ENCODE peak calls at places on chromosomes 4 and X, in eight cellular contexts. B, Y, D, L, J, T, Z and I are unnamed samples.
A peak's percentile ranks its signal among the peaks of the same experiment; 100 is the strongest.

GRCh38 chr4:88097301-88097700 is 61.1 kb downstream of the ABCG2 start:
- DNase-seq in B (no peak), Y (no peak), D (peak; percentile 77), L (no peak), J (no peak), T (peak; percentile 27), Z (no peak), I (no peak)

GRCh38 chr4:81207793-81208192 is 7.2 kb downstream of the PRKG2 start:
- DNase-seq in B (no peak), Y (no peak), D (no peak), L (no peak), J (no peak), T (peak; percentile 93), Z (no peak), I (no peak)

GRCh38 chr4:111136438-111136837 is 513.6 kb upstream of the PITX2 start:
- DNase-seq in B (no peak), Y (no peak), D (peak; percentile 19), L (no peak), J (no peak), T (peak; percentile 20), Z (no peak), I (no peak)

GRCh38 chr4:1717129-1718094 is 3.7 kb downstream of the TMEM129 start:
- DNase-seq in B (no peak), Y (no peak), D (no peak), L (no peak), J (no peak), T (no peak), Z (no peak), I (no peak)

GRCh38 chr4:20520901-20521300 is 179.4 kb upstream of the PACRGL start:
- DNase-seq in B (no peak), Y (no peak), D (peak; percentile 41), L (no peak), J (no peak), T (peak; percentile 48), Z (no peak), I (no peak)

GRCh38 chr4:3297066-3297859 is 4.4 kb downstream of the RGS12 start:
- DNase-seq in B (no peak), Y (no peak), D (no peak), L (no peak), J (no peak), T (no peak), Z (no peak), I (no peak)

GRCh38 chr4:135316266-135316779 is 1114.7 kb upstream of the PABPC4L start:
- DNase-seq in B (no peak), Y (peak; percentile 4), D (no peak), L (no peak), J (no peak), T (no peak), Z (no peak), I (no peak)

GRCh38 chrX:55056820-55057690 is 17.8 kb upstream of the PAGE2B start:
- DNase-seq in B (no peak), Y (no peak), D (peak; percentile 81), L (no peak), J (no peak), T (peak; percentile 75), Z (no peak), I (no peak)

GRCh38 chrX:129091097-129091496 is 432.2 kb downstream of the SMARCA1 start:
- DNase-seq in B (no peak), Y (no peak), D (no peak), L (no peak), J (no peak), T (no peak), Z (no peak), I (no peak)

GRCh38 chrX:46683023-46683422 is 75.9 kb downstream of the SLC9A7 start:
- DNase-seq in B (no peak), Y (no peak), D (no peak), L (no peak), J (no peak), T (peak; percentile 36), Z (no peak), I (no peak)

GRCh38 chr4:129804458-129804981 is 708.6 kb downstream of the C4orf33 start:
- DNase-seq in B (no peak), Y (no peak), D (no peak), L (no peak), J (no peak), T (no peak), Z (no peak), I (no peak)

GRCh38 chrX:110992611-110993010 is 103.4 kb upstream of the PAK3 start:
- DNase-seq in B (peak; percentile 41), Y (peak; percentile 51), D (no peak), L (no peak), J (no peak), T (peak; percentile 9), Z (no peak), I (no peak)

GRCh38 chrX:133215747-133216146 is 2.4 kb downstream of the TFDP3 start:
- DNase-seq in B (peak; percentile 38), Y (peak; percentile 48), D (no peak), L (no peak), J (no peak), T (peak; percentile 42), Z (no peak), I (no peak)

GRCh38 chrX:122517781-122518180 is 666.3 kb upstream of the GRIA3 start:
- DNase-seq in B (no peak), Y (no peak), D (no peak), L (no peak), J (no peak), T (peak; percentile 1), Z (no peak), I (no peak)

GRCh38 chr4:3122081-3122563 is 47.6 kb downstream of the HTT start:
- DNase-seq in B (no peak), Y (peak; percentile 42), D (peak; percentile 92), L (no peak), J (no peak), T (peak; percentile 84), Z (no peak), I (no peak)

GRCh38 chrX:39201305-39201990 is 400.2 kb downstream of the MID1IP1 start:
- DNase-seq in B (no peak), Y (no peak), D (no peak), L (no peak), J (no peak), T (peak; percentile 20), Z (no peak), I (peak; percentile 8)

GRCh38 chr4:17817027-17817426 is 6.2 kb downstream of the NCAPG start:
- DNase-seq in B (no peak), Y (peak; percentile 74), D (peak; percentile 75), L (no peak), J (no peak), T (peak; percentile 91), Z (no peak), I (no peak)

GRCh38 chr4:7964459-7964858 is 24.8 kb upstream of the AFAP1 start:
- DNase-seq in B (no peak), Y (no peak), D (no peak), L (no peak), J (no peak), T (no peak), Z (no peak), I (no peak)

GRCh38 chr4:45692131-45692530 is 431.7 kb downstream of the GABRG1 start:
- DNase-seq in B (no peak), Y (no peak), D (no peak), L (no peak), J (no peak), T (no peak), Z (no peak), I (no peak)

GRCh38 chr4:32488690-32489089 is 1768.5 kb downstream of the PCDH7 start:
- DNase-seq in B (no peak), Y (no peak), D (no peak), L (no peak), J (no peak), T (peak; percentile 73), Z (no peak), I (no peak)

GRCh38 chrX:154334496-154334895 is 38.9 kb downstream of the TKTL1 start:
- DNase-seq in B (no peak), Y (no peak), D (no peak), L (no peak), J (no peak), T (peak; percentile 30), Z (no peak), I (peak; percentile 33)

GRCh38 chrX:21193196-21193595 is 181.0 kb upstream of the CNKSR2 start:
- DNase-seq in B (no peak), Y (no peak), D (no peak), L (no peak), J (no peak), T (no peak), Z (no peak), I (no peak)

GRCh38 chrX:38305971-38306370 is 21.3 kb downstream of the RPGR start:
- DNase-seq in B (no peak), Y (peak; percentile 7), D (peak; percentile 90), L (no peak), J (no peak), T (peak; percentile 90), Z (no peak), I (no peak)

GRCh38 chr4:168408620-168409019 is 71.7 kb downstream of the DDX60L start:
- DNase-seq in B (no peak), Y (peak; percentile 79), D (peak; percentile 97), L (no peak), J (no peak), T (peak; percentile 92), Z (no peak), I (no peak)